ENCODE peak calls at places on chromosomes 4 and X, in ten cellular contexts. F is GM12865, Q is PC-3, N is IMR-90, H is A549, G is GM23338, K is bronchial epithelial cell, W is fibroblast of pulmonary artery, C is choroid plexus epithelial cell, R is HL-60. B is an unnamed sample.

GRCh38 chrX:154116514-154116913 is 19.0 kb upstream of the MECP2 start:
- DNase-seq in F (no peak), Q (no peak), N (no peak), H (no peak), G (no peak), K (no peak), W (no peak), C (no peak), R (no peak), B (no peak)

GRCh38 chr4:54967289-54967688 is 158.1 kb downstream of the KDR start:
- DNase-seq in F (no peak), Q (no peak), N (no peak), H (no peak), G (no peak), K (no peak), W (no peak), C (no peak), R (no peak), B (no peak)

GRCh38 chr4:54723786-54724185 is 66.0 kb downstream of the KIT start:
- DNase-seq in F (no peak), Q (no peak), N (no peak), H (no peak), G (no peak), K (no peak), W (no peak), C (no peak), R (no peak), B (no peak)

GRCh38 chr4:142707397-142707796 is 138.7 kb downstream of the INPP4B start:
- DNase-seq in F (no peak), Q (peak; percentile 22), N (no peak), H (no peak), G (no peak), K (no peak), W (no peak), C (no peak), R (peak; percentile 12), B (no peak)

GRCh38 chrX:23944234-23944633 is 36.4 kb downstream of the CXorf58 start:
- DNase-seq in F (no peak), Q (no peak), N (no peak), H (no peak), G (no peak), K (no peak), W (no peak), C (no peak), R (no peak), B (no peak)

GRCh38 chr4:4781936-4782754 is 77.3 kb upstream of the MSX1 start:
- DNase-seq in F (no peak), Q (no peak), N (peak; percentile 72), H (no peak), G (no peak), K (peak; percentile 41), W (peak; percentile 8), C (peak; percentile 57), R (no peak), B (no peak)

GRCh38 chrX:153909024-153909979 is 4.8 kb downstream of the AVPR2 start:
- DNase-seq in F (peak; percentile 46), Q (no peak), N (no peak), H (no peak), G (peak; percentile 49), K (no peak), W (no peak), C (no peak), R (peak; percentile 5), B (no peak)

GRCh38 chr4:8829584-8829983 is 42.1 kb downstream of the HMX1 start:
- DNase-seq in F (no peak), Q (no peak), N (no peak), H (no peak), G (no peak), K (no peak), W (no peak), C (no peak), R (no peak), B (no peak)

GRCh38 chr4:48651869-48652447 is 128.1 kb downstream of the FRYL start:
- DNase-seq in F (no peak), Q (no peak), N (peak; percentile 28), H (no peak), G (no peak), K (peak; percentile 75), W (no peak), C (no peak), R (no peak), B (peak; percentile 82)

DNA sequence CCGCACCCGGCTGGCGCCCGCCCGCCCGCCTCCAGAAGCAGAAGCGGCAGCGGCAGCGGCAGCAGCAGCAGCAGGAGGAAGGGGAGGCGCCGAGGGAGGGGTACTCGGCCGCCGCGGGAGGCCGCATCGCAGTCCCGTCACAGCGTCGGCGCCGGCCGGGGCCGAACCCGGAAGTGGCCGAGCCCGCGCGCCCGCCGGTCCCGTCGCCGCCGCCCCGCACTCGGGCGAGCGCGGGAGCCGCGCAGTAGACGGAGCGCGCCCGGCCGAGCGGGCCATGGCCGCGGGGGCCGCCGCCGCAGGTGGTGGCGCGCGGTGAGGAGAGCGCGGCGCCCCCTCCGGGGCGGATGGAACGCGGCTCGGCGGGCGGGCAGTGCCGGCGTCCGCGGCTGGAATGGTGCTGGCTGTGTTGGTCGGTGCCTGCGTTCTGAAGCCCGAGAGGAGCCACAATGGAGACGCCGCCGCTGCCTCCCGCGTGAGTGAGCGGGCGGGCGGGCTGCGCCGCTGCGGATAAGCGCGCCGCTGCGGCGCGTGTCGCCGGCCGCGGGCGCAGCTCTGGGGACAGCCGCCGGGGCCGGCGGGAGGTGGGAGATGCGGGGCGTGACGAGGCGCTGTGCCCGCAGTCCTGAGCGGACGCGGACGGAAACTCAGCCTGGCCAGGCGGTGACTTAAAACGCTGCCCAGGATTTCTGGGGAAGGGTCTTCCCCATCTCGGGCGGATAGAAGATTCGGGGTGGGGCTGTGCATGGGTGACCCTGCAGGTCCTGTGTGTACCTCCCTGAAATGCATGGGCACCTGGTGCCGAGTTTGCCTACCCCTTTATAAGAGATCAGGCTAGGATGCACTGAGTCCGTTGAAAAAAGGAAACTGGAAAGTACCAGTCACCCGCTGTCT is at the start of gene KLHL2:
- DNase-seq in F (peak; percentile 91), Q (peak; percentile 65), N (peak; percentile 74), H (peak; percentile 35), G (peak; percentile 85), K (peak; percentile 54), W (peak; percentile 76), C (peak; percentile 74), R (peak; percentile 38), B (peak; percentile 84)
- TF ChIP-seq CTCF in F (peak; percentile 1), Q (no peak), N (no peak), H (no peak), G (no peak), K (no peak), W (no peak), C (no peak), R (no peak), B (no peak)

DNA sequence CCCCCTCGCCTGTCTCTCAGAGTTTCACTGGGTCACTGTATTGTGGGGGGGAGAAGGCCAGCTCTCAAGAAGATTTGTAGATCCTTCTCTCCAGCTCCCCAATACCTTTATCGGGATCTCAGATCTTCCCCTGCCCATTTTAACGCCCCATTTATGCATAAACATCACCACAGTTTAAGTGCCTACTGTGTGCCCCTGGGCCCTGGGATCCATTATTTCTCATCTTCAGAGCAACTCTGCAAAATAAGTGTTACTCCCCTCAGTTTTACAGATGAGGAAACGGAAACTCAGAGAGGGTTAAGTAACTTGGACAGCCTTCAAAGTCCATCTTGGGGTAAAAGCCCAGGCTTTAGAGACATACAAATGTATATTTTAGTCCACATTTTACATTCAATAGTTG is 421 bp upstream of the IGSF1 start:
- DNase-seq in F (no peak), Q (no peak), N (no peak), H (no peak), G (no peak), K (no peak), W (no peak), C (no peak), R (no peak), B (no peak)
- H3K4me3 ChIP-seq in F (no peak overlapping the region), Q (no peak overlapping the region), N (no peak overlapping the region), H (peak overlapping the region; percentile 26), G (peak overlapping the region; percentile 69), K (no peak overlapping the region), W (no peak overlapping the region), C (no peak overlapping the region), R (no peak overlapping the region), B (no peak overlapping the region)

GRCh38 chrX:10855845-10856244 is 235.5 kb upstream of the MID1 start:
- DNase-seq in F (no peak), Q (no peak), N (no peak), H (no peak), G (no peak), K (no peak), W (no peak), C (peak; percentile 23), R (no peak), B (no peak)

GRCh38 chrX:10856797-10857196 is 236.4 kb upstream of the MID1 start:
- DNase-seq in F (no peak), Q (no peak), N (no peak), H (no peak), G (no peak), K (no peak), W (no peak), C (no peak), R (no peak), B (no peak)

GRCh38 chrX:10851809-10852208 is 231.4 kb upstream of the MID1 start:
- DNase-seq in F (no peak), Q (no peak), N (no peak), H (no peak), G (no peak), K (no peak), W (no peak), C (no peak), R (no peak), B (no peak)

GRCh38 chrX:10859353-10859752 is 239.0 kb upstream of the MID1 start:
- DNase-seq in F (peak; percentile 2), Q (no peak), N (no peak), H (no peak), G (no peak), K (no peak), W (no peak), C (no peak), R (no peak), B (no peak)

DNA sequence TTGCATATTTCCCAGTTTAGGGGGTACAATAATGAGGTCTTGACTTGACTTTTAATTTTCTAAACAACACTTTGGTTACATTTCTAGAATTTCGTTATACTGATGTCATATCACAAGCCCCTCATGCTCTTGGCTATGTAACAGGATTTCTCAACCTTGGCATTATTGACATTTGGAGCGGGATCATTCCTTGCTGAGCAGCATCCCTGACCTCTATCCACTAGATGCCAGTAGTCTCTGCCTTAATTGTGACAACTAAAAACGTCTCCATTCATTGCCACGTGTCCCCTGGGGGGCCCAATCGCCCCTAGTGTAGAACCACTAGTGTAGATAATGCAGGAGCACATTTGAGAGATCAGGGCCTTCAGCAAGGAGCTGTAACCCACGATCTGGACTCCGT is 234.2 kb upstream of the MID1 start:
- DNase-seq in F (no peak), Q (no peak), N (no peak), H (no peak), G (peak; percentile 2), K (no peak), W (no peak), C (peak; percentile 15), R (no peak), B (no peak)
- TF ChIP-seq CTCF in F (no peak), Q (no peak), N (no peak), H (no peak), G (peak; percentile 39), K (no peak), W (no peak), C (peak; percentile 24), R (no peak), B (no peak)

DNA sequence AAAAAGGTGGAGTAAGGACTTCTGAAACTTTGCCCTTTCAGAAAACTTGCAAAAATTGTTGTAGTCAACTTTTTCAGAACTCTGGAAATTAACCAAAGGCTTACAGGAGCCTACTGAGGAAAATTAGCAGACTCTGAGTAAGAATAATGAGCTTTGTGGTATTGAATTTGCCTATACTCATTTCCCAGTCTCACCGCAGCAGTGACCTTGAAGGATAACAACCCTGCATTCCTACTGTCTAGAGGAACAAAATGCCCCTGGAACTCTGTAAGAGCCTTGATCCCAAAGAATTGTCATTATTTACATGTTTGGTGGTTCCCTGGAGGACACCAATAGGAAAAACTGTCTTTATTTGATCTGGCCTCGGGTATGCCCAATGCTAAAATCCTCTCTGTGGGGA is 57.9 kb downstream of the MND1 start:
- DNase-seq in F (no peak), Q (no peak), N (no peak), H (no peak), G (no peak), K (no peak), W (peak; percentile 27), C (peak; percentile 50), R (no peak), B (no peak)
- H3K4me3 ChIP-seq in F (no peak overlapping the region), Q (no peak overlapping the region), N (no peak overlapping the region), H (no peak overlapping the region), G (no peak overlapping the region), K (no peak overlapping the region), W (no peak overlapping the region), C (no peak overlapping the region), R (no peak overlapping the region), B (no peak overlapping the region)